ENCODE peak calls at places on chromosomes 5 and 9, in nine cellular contexts. T is NCI-H510A, X is MCF 10A, Y is amniotic stem cell, Z is GM12865, U is NCI-H1930, R is Right ventricle myocardium superior, M is KBM-7, G is HT1080. L is an unnamed sample.

GRCh38 chr9:119026120-119026519 is 343.1 kb downstream of the BRINP1 start:
- DNase-seq in Z (no peak), U (no peak), Y (no peak), M (no peak), X (peak; percentile 6), G (peak; percentile 11), R (peak; percentile 57), T (no peak), L (no peak)

GRCh38 chr5:176481659-176482213 is 33.6 kb downstream of the FAF2 start:
- DNase-seq in R (no peak), X (no peak), T (no peak), Y (no peak), G (peak; percentile 62), U (no peak), M (no peak), Z (peak; percentile 8), L (no peak)

GRCh38 chr9:128333368-128333969 is 6.9 kb upstream of the SLC27A4 start:
- DNase-seq in R (no peak), X (no peak), G (no peak), M (no peak), Z (no peak), T (no peak), Y (no peak), U (no peak), L (no peak)

GRCh38 chr9:19994296-19994695 is 205.5 kb upstream of the SLC24A2 start:
- DNase-seq in R (no peak), Z (no peak), T (no peak), X (peak; percentile 68), G (peak; percentile 88), Y (no peak), M (no peak), U (no peak), L (no peak)

GRCh38 chr5:66554211-66554610 is 42.0 kb upstream of the MAST4 start:
- DNase-seq in G (peak; percentile 89), M (no peak), U (no peak), Y (no peak), T (no peak), Z (peak; percentile 53), R (no peak), X (peak; percentile 83), L (no peak)

GRCh38 chr5:67037171-67037570 is 159.4 kb downstream of the CD180 start:
- DNase-seq in Z (no peak), T (no peak), R (no peak), G (no peak), X (no peak), U (no peak), Y (no peak), M (no peak), L (no peak)

GRCh38 chr9:76969716-76970115 is 49.7 kb upstream of the FOXB2 start:
- DNase-seq in X (no peak), M (no peak), U (no peak), Z (no peak), Y (no peak), T (no peak), R (no peak), G (no peak), L (no peak)

GRCh38 chr9:83526901-83527300 is 11.3 kb downstream of the FRMD3 start:
- DNase-seq in G (no peak), Y (no peak), X (no peak), M (no peak), Z (no peak), U (no peak), T (no peak), R (no peak), L (no peak)

GRCh38 chr5:65482280-65482726 is 583 bp upstream of the ADAMTS6 start:
- DNase-seq in R (no peak), Z (peak; percentile 7), X (peak; percentile 31), G (peak; percentile 43), U (no peak), Y (peak; percentile 2), M (peak; percentile 67), T (no peak), L (no peak)

GRCh38 chr5:135262364-135262763 is 136.7 kb downstream of the MACROH2A1 start:
- DNase-seq in U (no peak), G (no peak), Y (no peak), Z (no peak), M (no peak), T (no peak), R (no peak), X (no peak), L (no peak)

GRCh38 chr5:141609044-141609443 is 9.8 kb downstream of the DIAPH1 start:
- DNase-seq in X (no peak), Z (no peak), U (no peak), M (no peak), R (no peak), Y (no peak), G (no peak), T (no peak), L (no peak)

GRCh38 chr5:36492998-36493655 is 113.3 kb upstream of the SLC1A3 start:
- DNase-seq in U (no peak), M (no peak), Z (no peak), G (peak; percentile 94), T (no peak), Y (no peak), X (peak; percentile 39), R (no peak), L (no peak)

GRCh38 chr5:141883184-141883947 is 5.2 kb upstream of the PCDH1 start:
- DNase-seq in G (no peak), U (no peak), R (peak; percentile 67), X (peak; percentile 22), T (no peak), Y (no peak), M (no peak), Z (peak; percentile 17), L (no peak)

GRCh38 chr5:27311544-27311943 is 273.2 kb upstream of the CDH9 start:
- DNase-seq in U (no peak), Y (no peak), X (no peak), T (no peak), Z (no peak), G (no peak), M (no peak), R (no peak), L (no peak)

GRCh38 chr5:15850536-15850935 is 329.1 kb downstream of the MARCHF11 start:
- DNase-seq in Z (no peak), R (no peak), T (no peak), X (no peak), Y (no peak), M (no peak), G (no peak), U (no peak), L (no peak)

GRCh38 chr5:69517763-69518212 is 25.2 kb downstream of the OCLN start:
- DNase-seq in R (no peak), Z (no peak), G (no peak), T (peak; percentile 66), Y (no peak), M (no peak), U (no peak), X (peak; percentile 96), L (no peak)

GRCh38 chr5:10987881-10988504 is 227.0 kb upstream of the DAP start:
- DNase-seq in M (peak; percentile 67), G (peak; percentile 52), T (no peak), R (peak; percentile 82), Y (no peak), X (peak; percentile 70), U (peak; percentile 58), Z (peak; percentile 85), L (no peak)

GRCh38 chr5:174798411-174798930 is 74.1 kb downstream of the MSX2 start:
- DNase-seq in X (no peak), U (no peak), T (no peak), R (no peak), Z (no peak), Y (no peak), G (no peak), M (no peak), L (no peak)